ENCODE peak calls at places on chromosomes 12 and 14, in ten cellular contexts. E is AG04450, G is cardiac muscle cell, M is RWPE2, C is Karpas-422, A is neuronal stem cell, B is Peyer's patch, W is breast epithelium, H is ovary, J is endothelial cell of umbilical vein. I is an unnamed sample.

GRCh38 chr14:105120056-105120455 is 48.5 kb downstream of the JAG2 start:
- DNase-seq in E (no peak), G (no peak), M (no peak), C (no peak), A (no peak), B (no peak), W (peak), H (no peak), J (no peak), I (no peak)

GRCh38 chr12:109462868-109463692 is 14.0 kb downstream of the KCTD10 start:
- DNase-seq in E (peak), G (peak), M (no peak), C (no peak), A (no peak), B (peak), W (peak), H (peak), J (peak), I (peak)

GRCh38 chr14:99574099-99574880 is 29.7 kb downstream of the CCDC85C start:
- DNase-seq in E (peak), G (peak), M (no peak), C (peak), A (peak), B (no peak), W (no peak), H (peak), J (no peak), I (no peak)

GRCh38 chr14:26960049-26960688 is 362.3 kb upstream of the NOVA1 start:
- DNase-seq in E (no peak), G (no peak), M (no peak), C (no peak), A (peak), B (no peak), W (no peak), H (no peak), J (no peak), I (no peak)

GRCh38 chr12:590206-590750 is 73.0 kb downstream of the NINJ2 start:
- DNase-seq in E (no peak), G (no peak), M (no peak), C (peak), A (no peak), B (no peak), W (no peak), H (no peak), J (no peak), I (peak)

GRCh38 chr14:104446611-104447010 is 133.0 kb upstream of the C14orf180 start:
- DNase-seq in E (no peak), G (no peak), M (no peak), C (no peak), A (no peak), B (peak), W (peak), H (no peak), J (no peak), I (no peak)

GRCh38 chr12:63151898-63152700 is 1.1 kb upstream of the AVPR1A start:
- DNase-seq in E (peak), G (peak), M (no peak), C (peak), A (peak), B (no peak), W (no peak), H (no peak), J (peak), I (no peak)

GRCh38 chr12:57631566-57632368 is 1.2 kb downstream of the B4GALNT1 start:
- DNase-seq in E (no peak), G (no peak), M (no peak), C (no peak), A (no peak), B (no peak), W (peak), H (no peak), J (no peak), I (no peak)

GRCh38 chr12:65609359-65609771 is 214.9 kb upstream of the HMGA2 start:
- DNase-seq in E (peak), G (no peak), M (peak), C (no peak), A (no peak), B (no peak), W (no peak), H (no peak), J (peak), I (no peak)

GRCh38 chr14:51520087-51520486 is 131.6 kb upstream of the FRMD6 start:
- DNase-seq in E (no peak), G (no peak), M (no peak), C (no peak), A (no peak), B (no peak), W (no peak), H (no peak), J (peak), I (no peak)

GRCh38 chr12:133023566-133023965 is 13.7 kb upstream of the ZNF84 start:
- DNase-seq in E (no peak), G (no peak), M (no peak), C (no peak), A (no peak), B (no peak), W (no peak), H (no peak), J (no peak), I (no peak)

GRCh38 chr12:46904406-46905240 is 78.8 kb upstream of the SLC38A4 start:
- DNase-seq in E (no peak), G (no peak), M (no peak), C (no peak), A (no peak), B (no peak), W (no peak), H (no peak), J (no peak), I (no peak)

GRCh38 chr12:46900734-46901463 is 75.1 kb upstream of the SLC38A4 start:
- DNase-seq in E (no peak), G (no peak), M (no peak), C (no peak), A (no peak), B (no peak), W (no peak), H (no peak), J (no peak), I (no peak)

GRCh38 chr12:46898152-46898931 is 72.5 kb upstream of the SLC38A4 start:
- DNase-seq in E (no peak), G (no peak), M (no peak), C (no peak), A (no peak), B (no peak), W (no peak), H (no peak), J (no peak), I (no peak)

GRCh38 chr12:46903058-46903457 is 77.3 kb upstream of the SLC38A4 start:
- DNase-seq in E (no peak), G (no peak), M (no peak), C (no peak), A (no peak), B (no peak), W (no peak), H (no peak), J (no peak), I (no peak)

GRCh38 chr12:46901464-46902205 is 75.8 kb upstream of the SLC38A4 start:
- DNase-seq in E (no peak), G (no peak), M (no peak), C (no peak), A (no peak), B (no peak), W (no peak), H (no peak), J (no peak), I (no peak)
- H3K4me3 ChIP-seq in E (no peak), G (no peak), M (no peak), C (no peak), A (no peak), B (no peak), W (no peak), H (no peak), J (no peak), I (no peak)

GRCh38 chr12:79982371-79983062 is 47.6 kb upstream of the PPP1R12A start:
- DNase-seq in E (no peak), G (no peak), M (no peak), C (no peak), A (no peak), B (no peak), W (no peak), H (no peak), J (no peak), I (no peak)

GRCh38 chr12:79978692-79979091 is 43.8 kb upstream of the PPP1R12A start:
- DNase-seq in E (no peak), G (no peak), M (no peak), C (no peak), A (no peak), B (no peak), W (no peak), H (no peak), J (no peak), I (no peak)

GRCh38 chr12:79983969-79984629 is 49.2 kb upstream of the PPP1R12A start:
- DNase-seq in E (no peak), G (no peak), M (no peak), C (no peak), A (no peak), B (no peak), W (no peak), H (no peak), J (no peak), I (no peak)

GRCh38 chr12:79988368-79988767 is 53.5 kb upstream of the PPP1R12A start:
- DNase-seq in E (no peak), G (no peak), M (no peak), C (no peak), A (no peak), B (no peak), W (no peak), H (no peak), J (no peak), I (no peak)

GRCh38 chr12:79983492-79983891 is 48.6 kb upstream of the PPP1R12A start:
- DNase-seq in E (peak), G (no peak), M (no peak), C (no peak), A (no peak), B (no peak), W (no peak), H (no peak), J (no peak), I (no peak)
- H3K27ac ChIP-seq in E (peak), G (no peak), M (peak), C (no peak), A (no peak), B (no peak), W (no peak), H (no peak), J (no peak), I (no peak)

GRCh38 chr12:54393350-54393655 is 8.8 kb upstream of the ZNF385A start:
- DNase-seq in E (no peak), G (no peak), M (no peak), C (no peak), A (no peak), B (no peak), W (no peak), H (no peak), J (no peak), I (no peak)
- H3K4me3 ChIP-seq in E (no peak), G (no peak), M (no peak), C (no peak), A (no peak), B (no peak), W (no peak), H (no peak), J (no peak), I (no peak)

DNA sequence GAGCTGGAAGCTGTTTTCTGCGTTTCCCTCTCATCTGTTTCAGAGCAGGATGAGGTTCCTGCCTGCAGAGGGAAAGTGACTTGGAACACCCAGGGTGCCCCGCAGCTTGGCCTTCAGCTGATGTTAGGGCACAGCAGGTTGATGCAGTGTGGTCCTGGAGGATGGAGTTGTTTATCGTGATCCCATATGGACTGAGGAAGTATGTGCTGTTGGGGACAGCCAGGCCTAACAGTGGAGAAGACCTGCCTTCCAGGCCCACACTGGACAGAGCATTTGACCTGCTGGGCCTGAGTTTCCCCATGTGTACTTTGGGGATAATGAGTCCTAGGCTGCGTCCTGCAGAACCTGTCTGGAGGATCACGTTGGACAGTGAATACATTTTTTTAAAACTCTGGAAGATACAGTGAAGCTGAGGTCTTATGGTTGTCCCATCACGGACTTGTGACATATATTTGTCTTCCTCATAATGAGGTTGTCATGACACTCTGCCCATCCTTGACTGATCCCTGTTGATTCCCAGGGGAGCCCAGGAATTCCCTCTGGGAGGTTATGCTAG is 12.8 kb downstream of the SERPINA1 start:
- DNase-seq in E (no peak), G (no peak), M (no peak), C (no peak), A (no peak), B (no peak), W (no peak), H (no peak), J (no peak), I (no peak)
- H3K27ac ChIP-seq in E (no peak), G (no peak), M (no peak), C (no peak), A (no peak), B (no peak), W (no peak), H (no peak), J (no peak), I (no peak)

GRCh38 chr14:45868863-45869262 is 615.9 kb upstream of the MIS18BP1 start:
- DNase-seq in E (no peak), G (no peak), M (no peak), C (no peak), A (no peak), B (no peak), W (no peak), H (no peak), J (no peak), I (no peak)

GRCh38 chr14:45868377-45868776 is 615.4 kb upstream of the MIS18BP1 start:
- DNase-seq in E (no peak), G (no peak), M (no peak), C (no peak), A (no peak), B (no peak), W (no peak), H (no peak), J (no peak), I (no peak)

GRCh38 chr14:45867046-45867894 is 614.3 kb upstream of the MIS18BP1 start:
- DNase-seq in E (no peak), G (no peak), M (no peak), C (no peak), A (no peak), B (no peak), W (no peak), H (no peak), J (no peak), I (no peak)
- H3K4me3 ChIP-seq in E (no peak), G (no peak), M (no peak), C (no peak), A (no peak), B (no peak), W (no peak), H (no peak), J (no peak), I (no peak)

DNA sequence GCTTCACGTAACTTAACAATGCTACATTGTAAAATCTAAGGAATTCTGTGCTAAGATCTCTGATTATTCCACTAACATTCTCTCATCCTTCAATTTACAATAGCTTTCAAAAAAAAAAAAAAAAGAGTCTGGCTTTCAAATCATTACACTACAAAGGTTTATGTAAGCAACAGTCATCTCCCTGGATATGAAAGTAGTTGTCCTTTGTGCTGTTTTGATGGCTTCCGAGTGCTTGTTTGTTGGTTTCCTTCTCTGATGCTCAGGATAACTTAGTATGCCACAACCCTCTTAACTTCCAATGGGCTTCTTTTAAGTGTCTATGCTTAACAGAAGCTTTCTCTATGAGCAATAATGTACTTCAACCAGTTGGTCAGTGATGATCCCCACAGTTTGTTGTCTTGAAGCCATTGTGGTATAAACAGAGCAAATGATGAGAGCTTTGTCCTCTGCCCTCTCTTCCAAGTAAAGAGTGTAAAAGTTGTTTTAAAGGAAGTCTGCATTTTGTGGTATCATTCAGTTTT is 396.2 kb upstream of the RGS6 start:
- DNase-seq in E (no peak), G (no peak), M (no peak), C (no peak), A (no peak), B (no peak), W (no peak), H (no peak), J (no peak), I (no peak)
- H3K27ac ChIP-seq in E (no peak), G (no peak), M (no peak), C (no peak), A (no peak), B (no peak), W (no peak), H (no peak), J (no peak), I (no peak)

GRCh38 chr14:24699052-24699451 is 65.1 kb upstream of the GZMB start:
- DNase-seq in E (no peak), G (no peak), M (no peak), C (no peak), A (no peak), B (no peak), W (no peak), H (no peak), J (no peak), I (no peak)
- H3K4me3 ChIP-seq in E (no peak), G (no peak), M (no peak), C (no peak), A (no peak), B (no peak), W (no peak), H (no peak), J (no peak), I (no peak)